ENCODE peak calls at places on chromosomes 4 and X, in six cellular contexts. Y, H, V, S, K and U are unnamed samples.
A peak's percentile ranks its signal among the peaks of the same experiment; 100 is the strongest.

GRCh38 chr4:66929748-66930147 is 615.6 kb downstream of the CENPC start:
- DNase-seq in K (no peak), S (no peak), Y (no peak), V (no peak), H (no peak), U (no peak)

GRCh38 chr4:104815593-104816156 is 321.0 kb upstream of the CXXC4 start:
- DNase-seq in Y (no peak), V (no peak), K (no peak), S (no peak), H (peak; percentile 25), U (no peak)

GRCh38 chr4:38512840-38513239 is 151.2 kb upstream of the KLF3 start:
- DNase-seq in K (no peak), Y (no peak), H (no peak), S (no peak), V (no peak), U (peak; percentile 33)

GRCh38 chr4:150217192-150217591 is 138.9 kb downstream of the DCLK2 start:
- DNase-seq in S (no peak), K (no peak), Y (no peak), H (no peak), V (peak; percentile 16), U (no peak)

GRCh38 chr4:1001561-1002130 is 8.4 kb upstream of the SLC26A1 start:
- DNase-seq in H (no peak), Y (no peak), V (no peak), S (no peak), K (no peak), U (no peak)

GRCh38 chrX:80879916-80880315 is 70.2 kb upstream of the BRWD3 start:
- DNase-seq in H (no peak), V (no peak), S (no peak), Y (no peak), K (no peak), U (no peak)

GRCh38 chr4:11469900-11470708 is 41.4 kb upstream of the HS3ST1 start:
- DNase-seq in H (peak; percentile 38), S (no peak), V (no peak), K (no peak), Y (no peak), U (no peak)

GRCh38 chr4:189840356-189840755 is 100.3 kb upstream of the FRG1 start:
- DNase-seq in V (no peak), K (no peak), S (no peak), Y (no peak), H (no peak), U (peak; percentile 20)

GRCh38 chr4:148173397-148174017 is 268.7 kb downstream of the NR3C2 start:
- DNase-seq in S (no peak), H (no peak), Y (peak; percentile 4), K (no peak), V (peak; percentile 2), U (no peak)

GRCh38 chr4:29046716-29047115 is 1673.5 kb upstream of the PCDH7 start:
- DNase-seq in Y (no peak), K (no peak), H (no peak), V (no peak), S (no peak), U (no peak)

GRCh38 chr4:111510535-111510934 is 634.7 kb upstream of the FAM241A start:
- DNase-seq in S (no peak), H (no peak), Y (no peak), V (no peak), K (no peak), U (no peak)

GRCh38 chr4:139461022-139461421 is 7.1 kb downstream of the RAB33B start:
- DNase-seq in S (no peak), H (no peak), V (no peak), Y (peak; percentile 66), K (no peak), U (no peak)
- H3K4me3 ChIP-seq in S (no peak overlapping the region), H (no peak overlapping the region), V (no peak overlapping the region), Y (no peak overlapping the region), K (no peak overlapping the region), U (no peak overlapping the region)

GRCh38 chr4:17511041-17511949 is 595 bp downstream of the QDPR start:
- DNase-seq in S (peak; percentile 15), Y (peak; percentile 46), K (no peak), H (no peak), V (peak; percentile 46), U (no peak)
- TF ChIP-seq ZNF274 in S (no peak), Y (no peak), K (no peak), H (no peak), V (no peak), U (no peak)

GRCh38 chr4:154192585-154192984 is 299.0 kb downstream of the DCHS2 start:
- DNase-seq in S (no peak), V (no peak), K (no peak), H (no peak), Y (no peak), U (no peak)

GRCh38 chr4:154186035-154186434 is 305.6 kb downstream of the DCHS2 start:
- DNase-seq in H (no peak), Y (no peak), V (no peak), K (no peak), S (no peak), U (no peak)

GRCh38 chr4:154184238-154184637 is 307.4 kb downstream of the DCHS2 start:
- DNase-seq in K (no peak), S (no peak), Y (no peak), H (no peak), V (no peak), U (peak; percentile 18)

GRCh38 chr4:154186888-154187287 is 304.7 kb downstream of the DCHS2 start:
- DNase-seq in Y (no peak), V (no peak), H (no peak), K (no peak), S (no peak), U (no peak)

GRCh38 chr4:154189346-154189745 is 302.3 kb downstream of the DCHS2 start:
- DNase-seq in S (no peak), H (no peak), K (no peak), V (no peak), Y (no peak), U (no peak)
- H3K9ac ChIP-seq in S (no peak overlapping the region), H (no peak overlapping the region), K (no peak overlapping the region), V (no peak overlapping the region), Y (no peak overlapping the region), U (no peak overlapping the region)

DNA sequence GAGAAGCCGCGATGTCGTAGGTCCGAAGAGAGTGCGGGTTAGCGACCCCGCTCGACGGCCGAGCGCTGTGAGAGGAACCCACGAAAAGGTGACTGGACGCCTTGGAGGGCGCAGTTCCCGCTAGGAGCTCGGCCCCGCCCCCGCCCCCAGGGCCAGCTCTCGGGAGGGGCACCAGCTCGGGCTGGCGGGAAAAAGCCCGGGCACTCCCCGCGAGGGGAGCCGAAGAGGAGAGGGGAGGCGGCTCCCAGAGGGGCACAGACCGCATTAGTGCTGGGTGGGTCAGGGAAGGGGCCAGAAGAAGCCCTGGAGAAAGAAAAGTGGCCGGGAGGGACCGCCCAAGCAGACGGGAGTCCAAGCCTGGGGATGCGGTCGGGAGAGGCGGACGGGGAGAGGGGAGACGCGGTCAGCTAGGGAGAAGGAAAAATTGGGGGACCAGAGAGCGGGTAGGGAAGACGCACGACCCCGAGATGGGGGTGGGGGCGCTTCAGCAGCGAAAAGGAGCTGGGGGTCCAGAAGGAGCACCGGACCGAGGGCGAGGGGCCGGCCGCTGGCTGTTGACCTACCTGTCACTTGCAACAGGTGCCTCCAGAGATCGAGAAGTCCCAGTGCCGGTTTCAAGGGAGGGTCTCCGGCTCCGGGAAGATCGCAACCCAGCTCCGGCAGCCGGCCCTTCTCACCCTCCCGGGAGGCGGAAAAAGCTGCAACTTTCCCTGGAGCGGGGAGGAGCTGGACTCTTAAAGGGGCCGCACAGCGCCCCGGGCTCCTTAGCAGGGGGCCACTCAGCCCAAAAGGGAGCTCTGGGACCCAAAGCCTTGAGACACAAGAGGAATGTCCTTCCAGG is at the start of gene SYTL4:
- DNase-seq in S (peak; percentile 7), Y (peak; percentile 38), V (no peak), K (no peak), H (no peak), U (no peak)
- H3K4me3 ChIP-seq in S (peak within 1 kb of the TSS; percentile 70), Y (peak within 1 kb of the TSS; percentile 39), V (peak within 1 kb of the TSS; percentile 64), K (peak within 1 kb of the TSS; percentile 35), H (no peak within 1 kb of the TSS), U (peak within 1 kb of the TSS; percentile 76)

GRCh38 chrX:24508375-24508774 is 43.3 kb downstream of the PDK3 start:
- DNase-seq in H (no peak), S (no peak), K (no peak), V (no peak), Y (no peak), U (no peak)

GRCh38 chrX:24515447-24515846 is 50.4 kb downstream of the PDK3 start:
- DNase-seq in Y (no peak), S (no peak), V (no peak), K (no peak), H (no peak), U (no peak)

DNA sequence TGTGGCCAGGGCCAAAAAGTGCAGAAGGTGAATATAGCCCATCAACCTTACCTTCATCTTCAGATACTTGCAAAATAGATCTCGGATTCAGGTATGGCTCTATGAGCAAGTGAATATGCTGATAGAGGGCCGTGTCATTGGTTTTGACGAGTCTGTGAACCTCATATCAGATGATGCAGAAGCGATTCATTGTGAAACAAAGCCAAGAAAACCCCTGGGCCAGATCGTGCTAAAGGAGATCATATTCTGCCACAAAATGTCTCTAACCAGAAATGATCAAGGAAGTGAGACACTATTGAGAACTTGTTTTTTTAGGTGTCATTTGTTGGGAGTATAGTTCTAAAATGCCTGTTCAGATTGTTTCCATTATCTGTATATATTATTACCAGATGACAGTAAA is 48.3 kb downstream of the PDK3 start:
- DNase-seq in K (no peak), V (no peak), S (no peak), H (peak; percentile 63), Y (no peak), U (no peak)
- TF ChIP-seq ZNF274 in K (no peak), V (no peak), S (no peak), H (no peak), Y (no peak), U (no peak)

GRCh38 chr4:5888706-5889696 is 3.9 kb downstream of the CRMP1 start:
- DNase-seq in S (no peak), K (no peak), V (no peak), H (no peak), Y (no peak), U (no peak)
- H3K9ac ChIP-seq in S (no peak overlapping the region), K (no peak overlapping the region), V (no peak overlapping the region), H (no peak overlapping the region), Y (no peak overlapping the region), U (peak overlapping the region; percentile 84)

GRCh38 chrX:13341491-13342101 is 21.7 kb upstream of the ATXN3L start:
- DNase-seq in V (no peak), S (no peak), H (no peak), Y (no peak), K (no peak), U (no peak)
- H3K4me3 ChIP-seq in V (no peak overlapping the region), S (no peak overlapping the region), H (no peak overlapping the region), Y (no peak overlapping the region), K (no peak overlapping the region), U (no peak overlapping the region)